ENCODE peak calls at places on chromosomes 5 and 9, in nine cellular contexts. N is suprapubic skin, L is upper lobe of left lung, B is HepG2, C is GM12878, W is A549, O is transverse colon, V is K562, Q is stomach. J is an unnamed sample.

GRCh38 chr5:142387022-142387682 is 62.3 kb upstream of the SPRY4 start:
- DNase-seq in N (no peak), L (no peak), B (peak; percentile 56), C (no peak), W (peak; percentile 16), O (no peak), V (no peak), Q (no peak), J (no peak)

GRCh38 chr5:155773680-155774079 is 553.3 kb upstream of the SGCD start:
- DNase-seq in N (no peak), L (peak; percentile 23), B (no peak), C (no peak), W (no peak), O (no peak), V (no peak), Q (no peak), J (no peak)

GRCh38 chr5:124583469-124584350 is 162.7 kb downstream of the ZNF608 start:
- DNase-seq in N (no peak), L (no peak), B (peak; percentile 65), C (peak; percentile 89), W (peak; percentile 64), O (peak; percentile 14), V (peak; percentile 62), Q (no peak), J (no peak)

GRCh38 chr9:89635816-89636215 is 31.0 kb downstream of the GADD45G start:
- DNase-seq in N (no peak), L (no peak), B (no peak), C (no peak), W (no peak), O (no peak), V (no peak), Q (no peak), J (no peak)

GRCh38 chr9:113935677-113936380 is 59.7 kb downstream of the ZNF618 start:
- DNase-seq in N (no peak), L (no peak), B (no peak), C (no peak), W (no peak), O (no peak), V (no peak), Q (peak; percentile 14), J (no peak)

GRCh38 chr5:79236364-79236969 is 536 bp downstream of the JMY start:
- DNase-seq in N (peak; percentile 63), L (no peak), B (no peak), C (no peak), W (peak; percentile 49), O (no peak), V (peak; percentile 44), Q (no peak), J (no peak)

GRCh38 chr5:180593446-180594206 is 2.3 kb upstream of the SCGB3A1 start:
- DNase-seq in N (no peak), L (peak; percentile 21), B (no peak), C (no peak), W (no peak), O (no peak), V (no peak), Q (peak; percentile 21), J (no peak)

GRCh38 chr5:171795381-171795780 is 9.8 kb downstream of the SMIM23 start:
- DNase-seq in N (no peak), L (no peak), B (no peak), C (no peak), W (no peak), O (no peak), V (no peak), Q (no peak), J (no peak)

GRCh38 chr5:68033961-68034581 is 181.5 kb upstream of the PIK3R1 start:
- DNase-seq in N (no peak), L (peak; percentile 66), B (no peak), C (no peak), W (no peak), O (peak; percentile 54), V (no peak), Q (peak; percentile 87), J (peak; percentile 44)

GRCh38 chr9:124869466-124869985 is 7.6 kb downstream of the ARPC5L start:
- DNase-seq in N (no peak), L (no peak), B (no peak), C (no peak), W (no peak), O (peak; percentile 49), V (peak; percentile 50), Q (peak; percentile 43), J (no peak)

DNA sequence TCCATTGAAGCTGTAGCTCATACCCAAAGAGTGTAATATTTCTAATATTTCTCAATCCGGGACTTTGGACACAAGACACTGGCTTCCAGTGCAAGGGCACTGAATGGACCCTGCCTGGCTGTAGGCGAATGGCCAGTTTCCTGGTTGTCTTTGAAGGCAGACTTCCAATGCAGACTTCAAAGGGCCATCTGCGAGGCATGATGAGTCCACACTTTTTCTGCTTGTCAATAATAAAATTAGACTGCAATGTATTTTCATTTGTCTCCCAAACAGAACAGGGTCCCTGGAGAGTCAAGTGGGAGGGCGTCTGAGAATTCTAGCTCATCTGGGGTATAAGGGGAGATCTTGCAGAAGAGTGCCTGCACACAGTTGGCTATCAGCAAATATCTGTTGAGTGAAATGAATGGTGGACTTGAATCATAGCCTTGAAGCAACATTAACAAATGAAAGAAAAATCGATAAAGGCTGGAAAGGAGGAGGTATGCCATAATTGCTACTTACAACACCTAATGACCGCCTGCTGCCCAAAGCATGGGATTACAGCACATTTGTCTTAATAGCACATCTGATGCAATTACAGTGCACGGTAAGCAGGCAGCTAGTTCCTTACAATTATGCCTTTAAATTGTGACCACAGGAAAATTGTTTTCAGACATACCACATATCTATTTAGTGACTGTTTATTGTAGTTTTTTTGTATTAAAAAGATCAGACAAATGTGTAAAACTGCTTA is 137.5 kb downstream of the ARHGEF28 start:
- DNase-seq in N (no peak), L (no peak), B (peak; percentile 88), C (no peak), W (peak; percentile 52), O (no peak), V (no peak), Q (no peak), J (no peak)
- TF ChIP-seq EP300 in N (no peak), L (no peak), B (peak; percentile 56), C (no peak), W (no peak), O (no peak), V (no peak), Q (no peak), J (no peak)

GRCh38 chr5:36359267-36359666 is 57.6 kb upstream of the RANBP3L start:
- DNase-seq in N (no peak), L (no peak), B (no peak), C (no peak), W (no peak), O (no peak), V (no peak), Q (no peak), J (peak; percentile 32)

GRCh38 chr5:36356915-36357314 is 55.2 kb upstream of the RANBP3L start:
- DNase-seq in N (no peak), L (no peak), B (no peak), C (no peak), W (no peak), O (no peak), V (no peak), Q (no peak), J (no peak)

GRCh38 chr5:36363101-36363500 is 61.4 kb upstream of the RANBP3L start:
- DNase-seq in N (no peak), L (no peak), B (no peak), C (no peak), W (peak; percentile 44), O (no peak), V (no peak), Q (no peak), J (no peak)

GRCh38 chr5:36357391-36357790 is 55.7 kb upstream of the RANBP3L start:
- DNase-seq in N (no peak), L (no peak), B (no peak), C (no peak), W (no peak), O (no peak), V (no peak), Q (no peak), J (no peak)

DNA sequence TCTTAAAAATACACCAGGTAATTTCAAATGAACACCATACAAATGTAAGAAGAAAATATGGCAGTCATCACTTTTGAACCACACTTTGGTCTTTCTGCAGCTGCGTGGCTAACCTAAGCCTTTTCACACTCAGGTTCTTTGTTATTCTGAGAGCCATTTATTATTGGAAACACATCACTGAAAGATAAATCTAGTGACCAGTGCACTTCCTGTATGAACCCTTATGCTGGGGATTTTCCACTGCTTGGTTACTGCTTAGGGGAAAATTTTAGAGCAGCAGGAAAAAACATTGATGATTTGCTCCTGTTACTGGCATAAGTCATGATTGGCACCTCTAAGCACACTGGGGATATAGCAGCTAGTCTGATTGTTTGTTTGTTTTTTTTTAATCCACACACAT is 58.6 kb upstream of the RANBP3L start:
- DNase-seq in N (no peak), L (no peak), B (no peak), C (peak; percentile 17), W (no peak), O (no peak), V (no peak), Q (no peak), J (no peak)
- TF ChIP-seq EP300 in N (no peak), L (no peak), B (no peak), C (no peak), W (no peak), O (no peak), V (no peak), Q (no peak), J (no peak)

DNA sequence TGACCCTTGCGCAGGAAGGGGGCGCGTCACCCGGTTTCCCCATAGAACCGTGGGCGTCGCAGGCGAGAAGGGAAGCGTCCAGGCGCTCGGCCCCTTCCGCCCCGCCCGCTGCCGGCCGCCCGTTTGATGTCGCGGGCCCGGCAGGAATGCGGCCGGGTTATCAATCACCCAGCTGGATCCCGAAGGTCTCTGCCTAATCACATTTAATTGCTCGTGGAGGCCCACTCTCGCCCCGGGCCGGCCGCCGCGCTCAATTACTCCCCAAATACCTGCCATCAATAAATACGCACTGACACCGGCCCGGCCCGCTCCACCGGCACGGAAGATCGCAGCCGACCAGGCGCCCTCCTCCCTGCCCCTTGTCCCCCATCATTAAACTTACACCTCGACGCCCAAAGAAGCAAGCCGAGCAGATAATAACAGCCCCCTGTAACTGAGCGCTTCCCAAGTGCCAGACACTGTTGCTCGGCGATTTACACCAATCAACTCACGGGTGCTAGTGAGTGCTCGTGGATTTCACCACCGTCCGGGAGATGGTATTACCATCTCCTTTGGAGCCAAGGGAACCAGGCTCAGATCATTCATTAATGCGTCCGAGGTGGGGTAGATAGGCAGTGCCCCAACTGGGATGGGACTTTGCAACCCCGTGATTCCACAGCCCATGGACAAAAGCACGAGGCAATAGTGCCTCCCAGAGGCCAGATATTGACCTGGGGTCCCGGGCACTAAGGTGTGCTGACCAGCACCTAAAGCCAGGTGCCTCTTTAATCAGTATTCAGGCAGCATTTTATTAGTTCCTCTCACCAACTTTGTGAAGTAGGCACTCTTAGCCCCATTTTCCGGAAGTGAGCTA is 11.3 kb downstream of the MSX2 start:
- DNase-seq in N (no peak), L (no peak), B (peak; percentile 5), C (no peak), W (peak; percentile 34), O (no peak), V (peak; percentile 40), Q (no peak), J (no peak)
- TF ChIP-seq EP300 in N (no peak), L (no peak), B (no peak), C (no peak), W (no peak), O (no peak), V (no peak), Q (no peak), J (no peak)

DNA sequence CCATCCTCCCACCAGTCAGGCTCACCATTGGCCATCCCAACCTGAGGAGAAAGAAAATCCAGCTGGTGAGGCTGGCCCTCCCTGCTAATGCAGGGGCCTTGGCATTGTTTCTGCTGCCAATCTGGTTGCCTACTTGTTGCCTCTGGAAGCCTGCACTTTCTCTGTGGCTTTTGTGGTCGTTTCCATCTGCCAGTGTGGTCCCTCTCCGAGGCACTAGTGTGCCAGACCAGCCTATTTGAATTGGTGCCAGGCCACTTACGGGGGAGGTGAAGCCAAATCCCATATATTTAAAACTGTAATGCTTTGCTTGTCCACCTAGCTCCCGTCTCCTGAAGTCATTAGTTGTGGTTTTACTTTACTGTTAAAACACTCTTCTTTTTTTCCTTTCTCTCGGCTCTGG is 213.4 kb upstream of the ADAMTSL1 start:
- DNase-seq in N (no peak), L (no peak), B (no peak), C (no peak), W (no peak), O (no peak), V (no peak), Q (no peak), J (no peak)
- TF ChIP-seq EP300 in N (no peak), L (no peak), B (no peak), C (no peak), W (no peak), O (no peak), V (no peak), Q (no peak), J (no peak)